ENCODE peak calls at places on chromosomes 1 and 21, in four cellular contexts. N, E, M and K are unnamed samples.

GRCh38 chr1:241077386-241078147 is 279.4 kb downstream of the RGS7 start:
- DNase-seq in N (no peak), E (no peak), M (no peak), K (no peak)

GRCh38 chr1:211788626-211789025 is 41.9 kb downstream of the LPGAT1 start:
- DNase-seq in N (no peak), E (no peak), M (peak; percentile 50), K (no peak)

GRCh38 chr1:152479792-152480595 is 30.6 kb upstream of the LCE5A start:
- DNase-seq in N (no peak), E (peak; percentile 32), M (peak; percentile 10), K (peak; percentile 83)

GRCh38 chr1:203672354-203672753 is 45.7 kb downstream of the ATP2B4 start:
- DNase-seq in N (no peak), E (no peak), M (peak; percentile 88), K (no peak)

GRCh38 chr1:22105611-22106207 is 37.2 kb downstream of the WNT4 start:
- DNase-seq in N (no peak), E (peak; percentile 44), M (peak; percentile 69), K (peak; percentile 56)

GRCh38 chr1:54476231-54477109 is 70.3 kb upstream of the SSBP3 start:
- DNase-seq in N (no peak), E (no peak), M (no peak), K (no peak)

GRCh38 chr1:6614019-6614952 is 755 bp downstream of the PHF13 start:
- DNase-seq in N (no peak), E (no peak), M (peak; percentile 21), K (no peak)

GRCh38 chr1:203361843-203362524 is 11.1 kb upstream of the FMOD start:
- DNase-seq in N (no peak), E (no peak), M (peak; percentile 82), K (no peak)

GRCh38 chr1:67227196-67227595 is 60.9 kb downstream of the IL23R start:
- DNase-seq in N (no peak), E (no peak), M (no peak), K (no peak)

GRCh38 chr1:28010979-28011378 is 51.2 kb downstream of the XKR8 start:
- DNase-seq in N (no peak), E (peak; percentile 22), M (peak; percentile 58), K (no peak)

GRCh38 chr1:29650041-29650400 is 413.7 kb downstream of the PTPRU start:
- DNase-seq in N (no peak), E (no peak), M (no peak), K (no peak)

GRCh38 chr1:41918450-41919043 is at the start of gene HIVEP3:
- DNase-seq in N (no peak), E (no peak), M (no peak), K (peak; percentile 66)

GRCh38 chr1:21396516-21396915 is 43.4 kb upstream of the NBPF3 start:
- DNase-seq in N (no peak), E (no peak), M (no peak), K (no peak)

GRCh38 chr1:239387304-239388231 is 1.2 kb downstream of the CHRM3 start:
- DNase-seq in N (no peak), E (no peak), M (no peak), K (peak; percentile 8)

GRCh38 chr1:15410884-15411245 is 1.2 kb downstream of the EFHD2 start:
- DNase-seq in N (no peak), E (no peak), M (no peak), K (no peak)

GRCh38 chr1:198153103-198153502 is 3.7 kb upstream of the NEK7 start:
- DNase-seq in N (no peak), E (no peak), M (peak; percentile 86), K (peak; percentile 13)

GRCh38 chr1:177586429-177586828 is 383.4 kb downstream of the SEC16B start:
- DNase-seq in N (no peak), E (no peak), M (peak; percentile 90), K (no peak)

GRCh38 chr21:26115899-26116298 is 54.7 kb downstream of the APP start:
- DNase-seq in N (no peak), E (no peak), M (peak; percentile 75), K (no peak)

GRCh38 chr21:26112979-26113378 is 57.6 kb downstream of the APP start:
- DNase-seq in N (no peak), E (no peak), M (no peak), K (no peak)

GRCh38 chr21:26117324-26117971 is 53.1 kb downstream of the APP start:
- DNase-seq in N (no peak), E (no peak), M (no peak), K (no peak)

GRCh38 chr21:26116456-26117011 is 54.0 kb downstream of the APP start:
- DNase-seq in N (no peak), E (peak; percentile 23), M (peak; percentile 44), K (no peak)

GRCh38 chr21:26115346-26115745 is 55.2 kb downstream of the APP start:
- DNase-seq in N (no peak), E (no peak), M (no peak), K (peak; percentile 22)
- TF ChIP-seq SMC3 in N (no peak), E (no peak), M (no peak), K (no peak)

DNA sequence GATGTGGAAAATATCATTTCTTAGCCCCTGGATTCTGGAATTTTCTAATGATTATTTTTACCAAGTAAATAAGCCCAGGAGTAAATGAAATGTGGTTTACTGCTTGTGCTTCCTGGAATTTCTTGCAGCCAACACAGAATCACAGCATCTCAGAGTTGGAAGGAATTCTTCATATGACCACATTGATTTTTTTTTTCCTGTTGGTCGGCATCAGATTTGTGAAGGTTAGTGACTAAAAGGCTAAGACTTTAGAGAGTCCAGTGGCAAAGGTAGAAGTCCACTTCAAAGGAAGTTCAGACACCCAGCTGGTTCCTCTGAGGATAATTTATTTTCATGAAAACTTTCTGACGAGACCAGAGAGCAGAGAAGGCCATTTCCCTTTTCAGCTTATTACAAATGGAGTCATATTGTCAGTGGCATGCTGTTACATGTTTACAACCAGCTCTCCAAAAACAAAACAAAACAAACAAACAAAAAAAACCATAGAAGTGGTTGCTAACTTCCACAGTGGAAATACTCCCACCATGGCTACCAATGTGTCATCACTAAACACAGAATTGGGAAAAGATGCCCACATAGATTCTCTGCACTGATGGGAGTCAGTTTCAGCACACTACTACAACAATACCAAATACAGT is 77.2 kb upstream of the CDC42BPA start:
- DNase-seq in N (no peak), E (no peak), M (no peak), K (no peak)
- H3K27ac ChIP-seq in N (no peak overlapping the region), E (no peak overlapping the region), M (no peak overlapping the region), K (no peak overlapping the region)

GRCh38 chr1:150093805-150094204 is 26.2 kb downstream of the VPS45 start:
- DNase-seq in N (no peak), E (no peak), M (no peak), K (no peak)

GRCh38 chr1:150085406-150085805 is 17.8 kb downstream of the VPS45 start:
- DNase-seq in N (no peak), E (no peak), M (no peak), K (no peak)

GRCh38 chr1:150087415-150087814 is 19.8 kb downstream of the VPS45 start:
- DNase-seq in N (no peak), E (no peak), M (no peak), K (no peak)

GRCh38 chr1:150092180-150092791 is 24.7 kb downstream of the VPS45 start:
- DNase-seq in N (no peak), E (no peak), M (peak; percentile 2), K (no peak)

GRCh38 chr1:150089846-150090520 is 22.4 kb downstream of the VPS45 start:
- DNase-seq in N (peak; percentile 28), E (no peak), M (no peak), K (no peak)
- TF ChIP-seq SMC3 in N (no peak), E (no peak), M (no peak), K (no peak)

GRCh38 chr1:1922782-1923680 is 4.0 kb upstream of the TMEM52 start:
- DNase-seq in N (no peak), E (peak; percentile 78), M (no peak), K (no peak)
- H3K27ac ChIP-seq in N (no peak overlapping the region), E (peak overlapping the region; percentile 80), M (no peak overlapping the region), K (no peak overlapping the region)

GRCh38 chr21:46150491-46151121 is 4.8 kb downstream of the FTCD start:
- DNase-seq in N (no peak), E (no peak), M (no peak), K (no peak)
- TF ChIP-seq SMC3 in N (no peak), E (no peak), M (no peak), K (no peak)

GRCh38 chr1:206715552-206716518 is 31.1 kb downstream of the MAPKAPK2 start:
- DNase-seq in N (no peak), E (no peak), M (no peak), K (no peak)
- H3K27ac ChIP-seq in N (peak overlapping the region; percentile 73), E (no peak overlapping the region), M (no peak overlapping the region), K (peak overlapping the region; percentile 85)

DNA sequence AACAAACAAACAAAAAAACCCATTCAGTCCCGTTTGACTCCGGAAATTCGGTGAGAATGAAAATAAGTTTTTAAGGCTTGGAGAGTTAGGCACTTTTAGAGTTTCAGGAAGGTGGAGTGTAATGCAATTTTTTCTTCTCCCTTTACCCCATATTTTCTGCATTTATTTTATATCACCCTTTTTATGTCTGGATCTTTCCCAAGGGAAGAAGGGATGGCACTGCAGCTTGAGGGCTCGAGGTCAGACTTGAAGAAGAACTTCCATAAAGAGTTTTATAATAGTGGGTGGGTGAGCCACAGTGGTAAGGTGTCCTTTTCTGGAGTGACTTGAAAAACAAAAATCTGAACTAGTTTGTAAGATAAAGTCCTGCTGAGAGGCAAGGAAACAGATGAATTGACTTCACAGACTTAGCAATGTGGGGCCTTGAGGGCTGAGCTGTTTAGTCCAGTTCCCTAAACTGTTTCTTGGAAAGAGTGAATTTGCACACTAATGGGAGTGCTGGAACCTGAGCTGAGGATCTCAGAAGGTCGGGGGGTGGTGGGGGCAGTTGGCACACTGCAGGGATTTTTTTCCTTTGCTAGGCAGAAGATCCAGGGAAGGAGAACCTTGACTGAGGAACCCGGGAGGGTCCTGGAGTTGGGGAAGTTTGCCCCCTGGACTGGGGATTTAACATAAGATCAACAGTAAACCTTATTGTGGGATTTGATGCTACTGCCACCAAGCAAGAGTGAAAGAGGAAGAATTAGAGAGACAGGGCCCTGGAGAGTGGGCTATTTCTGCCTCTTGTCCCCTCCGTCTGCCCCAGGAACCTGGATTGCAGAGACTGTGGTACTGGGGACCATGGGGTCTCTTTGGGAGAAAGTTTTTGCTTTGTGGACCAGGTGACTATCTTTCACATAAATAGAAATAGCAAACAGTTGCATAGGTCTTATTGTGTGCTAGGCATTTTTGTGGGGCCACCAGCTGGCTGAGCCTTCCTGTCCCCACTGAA is 1.8 kb upstream of the MEX3A start:
- DNase-seq in N (no peak), E (no peak), M (no peak), K (no peak)
- TF ChIP-seq SMC3 in N (no peak), E (no peak), M (no peak), K (no peak)

GRCh38 chr1:111707906-111708305 is 31.3 kb downstream of the INKA2 start:
- DNase-seq in N (no peak), E (no peak), M (peak; percentile 51), K (no peak)

GRCh38 chr1:111705841-111706240 is 33.4 kb downstream of the INKA2 start:
- DNase-seq in N (no peak), E (no peak), M (peak; percentile 63), K (no peak)

GRCh38 chr1:111706921-111707320 is 32.3 kb downstream of the INKA2 start:
- DNase-seq in N (no peak), E (no peak), M (peak; percentile 50), K (no peak)

GRCh38 chr1:111704776-111705175 is 34.4 kb downstream of the INKA2 start:
- DNase-seq in N (no peak), E (no peak), M (no peak), K (no peak)

GRCh38 chr1:111709986-111710385 is 29.2 kb downstream of the INKA2 start:
- DNase-seq in N (no peak), E (no peak), M (peak; percentile 19), K (no peak)
- H3K27ac ChIP-seq in N (no peak overlapping the region), E (no peak overlapping the region), M (peak overlapping the region; percentile 55), K (no peak overlapping the region)

GRCh38 chr1:214466759-214467585 is 84.4 kb downstream of the PTPN14 start:
- DNase-seq in N (no peak), E (no peak), M (no peak), K (no peak)
- TF ChIP-seq SMC3 in N (no peak), E (no peak), M (no peak), K (no peak)